ENCODE peak calls at places on chromosomes 3 and 15, in ten cellular contexts. One of them, this sample, is unnamed.
A peak's percentile ranks its signal among the peaks of the same experiment; 100 is the strongest.

GRCh38 chr3:46848271-46849097 is 14.8 kb downstream of the MYL3 start:
- DNase-seq in KG1: no peak
- DNase-seq in uterus: no peak
- DNase-seq in RWPE1: no peak
- DNase-seq in iris pigment epithelial cell: peak; percentile 53
- DNase-seq in endothelial cell: peak; percentile 51
- DNase-seq in NCI-H2029: no peak
- DNase-seq in NCI-H2081: no peak
- DNase-seq in NCI-H1048: no peak
- DNase-seq in GM13976: no peak
- DNase-seq in this sample: no peak

GRCh38 chr15:23574742-23575141 is 9.3 kb downstream of the MKRN3 start:
- DNase-seq in KG1: no peak
- DNase-seq in uterus: no peak
- DNase-seq in RWPE1: no peak
- DNase-seq in iris pigment epithelial cell: no peak
- DNase-seq in endothelial cell: no peak
- DNase-seq in NCI-H2029: no peak
- DNase-seq in NCI-H2081: no peak
- DNase-seq in NCI-H1048: no peak
- DNase-seq in GM13976: no peak
- DNase-seq in this sample: no peak

GRCh38 chr15:41125950-41126642 is 10.0 kb upstream of the INO80 start:
- DNase-seq in KG1: no peak
- DNase-seq in uterus: no peak
- DNase-seq in RWPE1: no peak
- DNase-seq in iris pigment epithelial cell: no peak
- DNase-seq in endothelial cell: no peak
- DNase-seq in NCI-H2029: no peak
- DNase-seq in NCI-H2081: no peak
- DNase-seq in NCI-H1048: no peak
- DNase-seq in GM13976: no peak
- DNase-seq in this sample: no peak

GRCh38 chr15:77025066-77025435 is 30.1 kb downstream of the PSTPIP1 start:
- DNase-seq in KG1: no peak
- DNase-seq in uterus: peak; percentile 8
- DNase-seq in RWPE1: no peak
- DNase-seq in iris pigment epithelial cell: no peak
- DNase-seq in endothelial cell: no peak
- DNase-seq in NCI-H2029: no peak
- DNase-seq in NCI-H2081: no peak
- DNase-seq in NCI-H1048: no peak
- DNase-seq in GM13976: no peak
- DNase-seq in this sample: no peak

GRCh38 chr15:91498046-91498445 is 355.5 kb upstream of the SLCO3A1 start:
- DNase-seq in KG1: no peak
- DNase-seq in uterus: no peak
- DNase-seq in RWPE1: no peak
- DNase-seq in iris pigment epithelial cell: no peak
- DNase-seq in endothelial cell: no peak
- DNase-seq in NCI-H2029: no peak
- DNase-seq in NCI-H2081: no peak
- DNase-seq in NCI-H1048: no peak
- DNase-seq in GM13976: no peak
- DNase-seq in this sample: no peak

GRCh38 chr3:11510001-11510760 is 133.5 kb downstream of the VGLL4 start:
- DNase-seq in KG1: no peak
- DNase-seq in uterus: peak; percentile 61
- DNase-seq in RWPE1: no peak
- DNase-seq in iris pigment epithelial cell: no peak
- DNase-seq in endothelial cell: no peak
- DNase-seq in NCI-H2029: no peak
- DNase-seq in NCI-H2081: no peak
- DNase-seq in NCI-H1048: no peak
- DNase-seq in GM13976: no peak
- DNase-seq in this sample: no peak

GRCh38 chr15:83848315-83849050 is 194.6 kb downstream of the ADAMTSL3 start:
- DNase-seq in KG1: no peak
- DNase-seq in uterus: no peak
- DNase-seq in RWPE1: peak; percentile 74
- DNase-seq in iris pigment epithelial cell: peak; percentile 96
- DNase-seq in endothelial cell: no peak
- DNase-seq in NCI-H2029: no peak
- DNase-seq in NCI-H2081: no peak
- DNase-seq in NCI-H1048: no peak
- DNase-seq in GM13976: no peak
- DNase-seq in this sample: no peak

GRCh38 chr3:41304603-41305002 is 105.3 kb downstream of the CTNNB1 start:
- DNase-seq in KG1: no peak
- DNase-seq in uterus: no peak
- DNase-seq in RWPE1: no peak
- DNase-seq in iris pigment epithelial cell: peak; percentile 25
- DNase-seq in endothelial cell: peak; percentile 8
- DNase-seq in NCI-H2029: peak; percentile 42
- DNase-seq in NCI-H2081: peak; percentile 1
- DNase-seq in NCI-H1048: no peak
- DNase-seq in GM13976: no peak
- DNase-seq in this sample: no peak

GRCh38 chr3:105436687-105437086 is 70.0 kb downstream of the ALCAM start:
- DNase-seq in KG1: no peak
- DNase-seq in uterus: no peak
- DNase-seq in RWPE1: no peak
- DNase-seq in iris pigment epithelial cell: peak; percentile 33
- DNase-seq in endothelial cell: no peak
- DNase-seq in NCI-H2029: no peak
- DNase-seq in NCI-H2081: no peak
- DNase-seq in NCI-H1048: no peak
- DNase-seq in GM13976: no peak
- DNase-seq in this sample: no peak

GRCh38 chr15:90241343-90242192 is 7.6 kb downstream of the GDPGP1 start:
- DNase-seq in KG1: no peak
- DNase-seq in uterus: no peak
- DNase-seq in RWPE1: no peak
- DNase-seq in iris pigment epithelial cell: no peak
- DNase-seq in endothelial cell: no peak
- DNase-seq in NCI-H2029: no peak
- DNase-seq in NCI-H2081: no peak
- DNase-seq in NCI-H1048: no peak
- DNase-seq in GM13976: no peak
- DNase-seq in this sample: no peak

GRCh38 chr15:91917991-91918390 is 64.5 kb downstream of the SLCO3A1 start:
- DNase-seq in KG1: no peak
- DNase-seq in uterus: no peak
- DNase-seq in RWPE1: no peak
- DNase-seq in iris pigment epithelial cell: no peak
- DNase-seq in endothelial cell: no peak
- DNase-seq in NCI-H2029: no peak
- DNase-seq in NCI-H2081: peak; percentile 45
- DNase-seq in NCI-H1048: no peak
- DNase-seq in GM13976: no peak
- DNase-seq in this sample: no peak

GRCh38 chr3:37484884-37485559 is 310.6 kb upstream of the LRRFIP2 start:
- DNase-seq in KG1: no peak
- DNase-seq in uterus: no peak
- DNase-seq in RWPE1: no peak
- DNase-seq in iris pigment epithelial cell: no peak
- DNase-seq in endothelial cell: no peak
- DNase-seq in NCI-H2029: no peak
- DNase-seq in NCI-H2081: no peak
- DNase-seq in NCI-H1048: no peak
- DNase-seq in GM13976: no peak
- DNase-seq in this sample: no peak

GRCh38 chr3:20999661-21000060 is 751.3 kb downstream of the ZNF385D start:
- DNase-seq in KG1: no peak
- DNase-seq in uterus: no peak
- DNase-seq in RWPE1: no peak
- DNase-seq in iris pigment epithelial cell: no peak
- DNase-seq in endothelial cell: no peak
- DNase-seq in NCI-H2029: no peak
- DNase-seq in NCI-H2081: no peak
- DNase-seq in NCI-H1048: no peak
- DNase-seq in GM13976: no peak
- DNase-seq in this sample: no peak

GRCh38 chr15:42845581-42845980 is 75.0 kb downstream of the TTBK2 start:
- DNase-seq in KG1: no peak
- DNase-seq in uterus: no peak
- DNase-seq in RWPE1: peak; percentile 58
- DNase-seq in iris pigment epithelial cell: peak; percentile 4
- DNase-seq in endothelial cell: no peak
- DNase-seq in NCI-H2029: no peak
- DNase-seq in NCI-H2081: no peak
- DNase-seq in NCI-H1048: no peak
- DNase-seq in GM13976: no peak
- DNase-seq in this sample: no peak

GRCh38 chr3:157543491-157544035 is 40.3 kb upstream of the VEPH1 start:
- DNase-seq in KG1: no peak
- DNase-seq in uterus: no peak
- DNase-seq in RWPE1: no peak
- DNase-seq in iris pigment epithelial cell: no peak
- DNase-seq in endothelial cell: no peak
- DNase-seq in NCI-H2029: no peak
- DNase-seq in NCI-H2081: no peak
- DNase-seq in NCI-H1048: no peak
- DNase-seq in GM13976: peak; percentile 13
- DNase-seq in this sample: no peak

GRCh38 chr3:186691676-186692075 is 25.5 kb upstream of the KNG1 start:
- DNase-seq in KG1: no peak
- DNase-seq in uterus: no peak
- DNase-seq in RWPE1: no peak
- DNase-seq in iris pigment epithelial cell: no peak
- DNase-seq in endothelial cell: no peak
- DNase-seq in NCI-H2029: no peak
- DNase-seq in NCI-H2081: no peak
- DNase-seq in NCI-H1048: no peak
- DNase-seq in GM13976: no peak
- DNase-seq in this sample: no peak

GRCh38 chr3:129230311-129231019 is 18.9 kb upstream of the COPG1 start:
- DNase-seq in KG1: peak; percentile 11
- DNase-seq in uterus: no peak
- DNase-seq in RWPE1: peak; percentile 76
- DNase-seq in iris pigment epithelial cell: peak; percentile 88
- DNase-seq in endothelial cell: no peak
- DNase-seq in NCI-H2029: no peak
- DNase-seq in NCI-H2081: no peak
- DNase-seq in NCI-H1048: no peak
- DNase-seq in GM13976: no peak
- DNase-seq in this sample: no peak

GRCh38 chr15:40137011-40137906 is 23.6 kb upstream of the BUB1B start:
- DNase-seq in KG1: no peak
- DNase-seq in uterus: no peak
- DNase-seq in RWPE1: no peak
- DNase-seq in iris pigment epithelial cell: no peak
- DNase-seq in endothelial cell: no peak
- DNase-seq in NCI-H2029: no peak
- DNase-seq in NCI-H2081: no peak
- DNase-seq in NCI-H1048: no peak
- DNase-seq in GM13976: no peak
- DNase-seq in this sample: no peak

GRCh38 chr3:155281892-155282291 is 11.6 kb downstream of the STRIT1 start:
- DNase-seq in KG1: no peak
- DNase-seq in uterus: no peak
- DNase-seq in RWPE1: no peak
- DNase-seq in iris pigment epithelial cell: peak; percentile 58
- DNase-seq in endothelial cell: no peak
- DNase-seq in NCI-H2029: no peak
- DNase-seq in NCI-H2081: no peak
- DNase-seq in NCI-H1048: no peak
- DNase-seq in GM13976: no peak
- DNase-seq in this sample: no peak

GRCh38 chr3:195170521-195170920 is 100.4 kb downstream of the XXYLT1 start:
- DNase-seq in KG1: no peak
- DNase-seq in uterus: peak; percentile 6
- DNase-seq in RWPE1: no peak
- DNase-seq in iris pigment epithelial cell: no peak
- DNase-seq in endothelial cell: no peak
- DNase-seq in NCI-H2029: no peak
- DNase-seq in NCI-H2081: no peak
- DNase-seq in NCI-H1048: no peak
- DNase-seq in GM13976: no peak
- DNase-seq in this sample: no peak

GRCh38 chr3:95442766-95443165 is 1371.6 kb upstream of the EPHA6 start:
- DNase-seq in KG1: no peak
- DNase-seq in uterus: no peak
- DNase-seq in RWPE1: no peak
- DNase-seq in iris pigment epithelial cell: no peak
- DNase-seq in endothelial cell: no peak
- DNase-seq in NCI-H2029: no peak
- DNase-seq in NCI-H2081: no peak
- DNase-seq in NCI-H1048: no peak
- DNase-seq in GM13976: no peak
- DNase-seq in this sample: no peak

GRCh38 chr3:144341461-144341860 is 369.8 kb downstream of the DIPK2A start:
- DNase-seq in KG1: no peak
- DNase-seq in uterus: no peak
- DNase-seq in RWPE1: no peak
- DNase-seq in iris pigment epithelial cell: no peak
- DNase-seq in endothelial cell: no peak
- DNase-seq in NCI-H2029: no peak
- DNase-seq in NCI-H2081: no peak
- DNase-seq in NCI-H1048: no peak
- DNase-seq in GM13976: no peak
- DNase-seq in this sample: no peak

GRCh38 chr15:76829939-76830338 is 75.2 kb downstream of the SCAPER start:
- DNase-seq in KG1: no peak
- DNase-seq in uterus: no peak
- DNase-seq in RWPE1: no peak
- DNase-seq in iris pigment epithelial cell: no peak
- DNase-seq in endothelial cell: no peak
- DNase-seq in NCI-H2029: no peak
- DNase-seq in NCI-H2081: no peak
- DNase-seq in NCI-H1048: no peak
- DNase-seq in GM13976: no peak
- DNase-seq in this sample: no peak

GRCh38 chr15:76071816-76072215 is 12.0 kb downstream of the TMEM266 start:
- DNase-seq in KG1: no peak
- DNase-seq in uterus: no peak
- DNase-seq in RWPE1: no peak
- DNase-seq in iris pigment epithelial cell: no peak
- DNase-seq in endothelial cell: no peak
- DNase-seq in NCI-H2029: no peak
- DNase-seq in NCI-H2081: no peak
- DNase-seq in NCI-H1048: no peak
- DNase-seq in GM13976: no peak
- DNase-seq in this sample: no peak

This sample was measured in SHP77 treated with DMSO at 0.1 percent for 48 hours.